ENCODE peak calls at places on chromosomes 12 and 14, in five cellular contexts. One of them, this sample, is unnamed.
A peak's percentile ranks its signal among the peaks of the same experiment; 100 is the strongest.

GRCh38 chr12:64753427-64753826 is 5.8 kb downstream of the GNS start:
- DNase-seq in NT2/D1: no peak
- DNase-seq in SK-N-SH: no peak
- DNase-seq in HepG2: no peak
- DNase-seq in GM12878: no peak
- DNase-seq in this sample: no peak

GRCh38 chr14:45140661-45141187 is 5.0 kb downstream of the FANCM start:
- DNase-seq in NT2/D1: no peak
- DNase-seq in SK-N-SH: no peak
- DNase-seq in HepG2: no peak
- DNase-seq in GM12878: no peak
- DNase-seq in this sample: no peak

GRCh38 chr14:32258574-32258973 is 55.5 kb upstream of the RNU6-8 start:
- DNase-seq in NT2/D1: no peak
- DNase-seq in SK-N-SH: no peak
- DNase-seq in HepG2: no peak
- DNase-seq in GM12878: no peak
- DNase-seq in this sample: no peak

GRCh38 chr14:105860615-105861580 is 334.5 kb downstream of the TMEM121 start:
- DNase-seq in NT2/D1: no peak
- DNase-seq in SK-N-SH: no peak
- DNase-seq in HepG2: no peak
- DNase-seq in GM12878: no peak
- DNase-seq in this sample: no peak

GRCh38 chr12:65649126-65649525 is 175.2 kb upstream of the HMGA2 start:
- DNase-seq in NT2/D1: no peak
- DNase-seq in SK-N-SH: no peak
- DNase-seq in HepG2: no peak
- DNase-seq in GM12878: no peak
- DNase-seq in this sample: no peak

GRCh38 chr12:127389923-127390322 is 877.0 kb upstream of the TMEM132C start:
- DNase-seq in NT2/D1: peak; percentile 61
- DNase-seq in SK-N-SH: no peak
- DNase-seq in HepG2: peak; percentile 3
- DNase-seq in GM12878: no peak
- DNase-seq in this sample: peak; percentile 19

GRCh38 chr14:33118653-33119052 is 180.0 kb downstream of the NPAS3 start:
- DNase-seq in NT2/D1: no peak
- DNase-seq in SK-N-SH: peak; percentile 2
- DNase-seq in HepG2: no peak
- DNase-seq in GM12878: no peak
- DNase-seq in this sample: no peak

GRCh38 chr12:116303929-116304328 is 26.4 kb upstream of the MED13L start:
- DNase-seq in NT2/D1: no peak
- DNase-seq in SK-N-SH: no peak
- DNase-seq in HepG2: no peak
- DNase-seq in GM12878: no peak
- DNase-seq in this sample: no peak

GRCh38 chr14:92938235-92938875 is 15.4 kb downstream of the CHGA start:
- DNase-seq in NT2/D1: no peak
- DNase-seq in SK-N-SH: no peak
- DNase-seq in HepG2: no peak
- DNase-seq in GM12878: no peak
- DNase-seq in this sample: no peak

GRCh38 chr14:57845802-57846531 is 19.9 kb downstream of the SLC35F4 start:
- DNase-seq in NT2/D1: no peak
- DNase-seq in SK-N-SH: no peak
- DNase-seq in HepG2: no peak
- DNase-seq in GM12878: no peak
- DNase-seq in this sample: no peak

GRCh38 chr12:109744026-109744425 is 30.4 kb downstream of the FAM222A start:
- DNase-seq in NT2/D1: no peak
- DNase-seq in SK-N-SH: peak; percentile 19
- DNase-seq in HepG2: no peak
- DNase-seq in GM12878: no peak
- DNase-seq in this sample: no peak

GRCh38 chr14:61300209-61300608 is 19.1 kb upstream of the TMEM30B start:
- DNase-seq in NT2/D1: no peak
- DNase-seq in SK-N-SH: no peak
- DNase-seq in HepG2: no peak
- DNase-seq in GM12878: no peak
- DNase-seq in this sample: no peak

DNA sequence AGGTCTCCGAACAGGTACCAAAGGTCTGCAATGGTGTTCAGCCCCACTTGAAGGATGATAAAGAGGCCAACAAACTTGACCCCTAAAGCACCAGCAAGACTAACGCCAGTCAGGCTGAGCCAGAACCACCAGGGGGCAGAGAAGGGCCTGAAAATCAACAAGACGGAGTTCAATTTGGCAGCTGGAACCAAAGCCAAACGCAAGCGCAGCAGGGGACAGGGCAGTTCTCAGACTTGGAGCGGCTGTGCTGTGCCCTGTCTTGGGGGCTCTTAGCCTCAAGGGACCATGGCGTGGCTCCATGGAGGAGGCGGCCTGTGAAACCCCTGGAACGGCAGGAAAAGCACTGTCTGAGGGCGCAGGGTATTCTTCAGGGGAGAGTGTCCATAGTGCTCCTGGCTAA is 19.6 kb downstream of the POMT2 start:
- DNase-seq in NT2/D1: peak; percentile 67
- DNase-seq in SK-N-SH: peak; percentile 65
- DNase-seq in HepG2: peak; percentile 75
- DNase-seq in GM12878: no peak
- DNase-seq in this sample: peak; percentile 90
- TF ChIP-seq YY1 in NT2/D1: no peak
- TF ChIP-seq YY1 in SK-N-SH: no peak
- TF ChIP-seq YY1 in HepG2: no peak
- TF ChIP-seq YY1 in GM12878: no peak
- TF ChIP-seq YY1 in this sample: peak; percentile 42

GRCh38 chr12:92244036-92244435 is 98.4 kb upstream of the BTG1 start:
- DNase-seq in NT2/D1: no peak
- DNase-seq in SK-N-SH: no peak
- DNase-seq in HepG2: no peak
- DNase-seq in GM12878: no peak
- DNase-seq in this sample: no peak
- TF ChIP-seq YY1 in NT2/D1: no peak
- TF ChIP-seq YY1 in SK-N-SH: no peak
- TF ChIP-seq YY1 in HepG2: no peak
- TF ChIP-seq YY1 in GM12878: no peak
- TF ChIP-seq YY1 in this sample: no peak

GRCh38 chr12:27061317-27061716 is 21.1 kb downstream of the C12orf71 start:
- DNase-seq in NT2/D1: no peak
- DNase-seq in SK-N-SH: no peak
- DNase-seq in HepG2: no peak
- DNase-seq in GM12878: no peak
- DNase-seq in this sample: no peak

GRCh38 chr12:27068863-27069262 is 13.5 kb downstream of the C12orf71 start:
- DNase-seq in NT2/D1: no peak
- DNase-seq in SK-N-SH: no peak
- DNase-seq in HepG2: no peak
- DNase-seq in GM12878: no peak
- DNase-seq in this sample: no peak

GRCh38 chr12:27060740-27061139 is 21.6 kb downstream of the C12orf71 start:
- DNase-seq in NT2/D1: no peak
- DNase-seq in SK-N-SH: no peak
- DNase-seq in HepG2: no peak
- DNase-seq in GM12878: no peak
- DNase-seq in this sample: no peak

GRCh38 chr12:27063250-27063851 is 19.0 kb downstream of the C12orf71 start:
- DNase-seq in NT2/D1: no peak
- DNase-seq in SK-N-SH: no peak
- DNase-seq in HepG2: no peak
- DNase-seq in GM12878: no peak
- DNase-seq in this sample: no peak

GRCh38 chr12:27064397-27065342 is 17.7 kb downstream of the C12orf71 start:
- DNase-seq in NT2/D1: no peak
- DNase-seq in SK-N-SH: no peak
- DNase-seq in HepG2: no peak
- DNase-seq in GM12878: peak; percentile 68
- DNase-seq in this sample: no peak
- TF ChIP-seq YY1 in NT2/D1: no peak
- TF ChIP-seq YY1 in SK-N-SH: no peak
- TF ChIP-seq YY1 in HepG2: no peak
- TF ChIP-seq YY1 in GM12878: no peak
- TF ChIP-seq YY1 in this sample: no peak

GRCh38 chr12:89636054-89636775 is 72.4 kb downstream of the ATP2B1 start:
- DNase-seq in NT2/D1: no peak
- DNase-seq in SK-N-SH: no peak
- DNase-seq in HepG2: no peak
- DNase-seq in GM12878: no peak
- DNase-seq in this sample: no peak
- TF ChIP-seq YY1 in NT2/D1: no peak
- TF ChIP-seq YY1 in SK-N-SH: no peak
- TF ChIP-seq YY1 in HepG2: no peak
- TF ChIP-seq YY1 in GM12878: no peak
- TF ChIP-seq YY1 in this sample: no peak

DNA sequence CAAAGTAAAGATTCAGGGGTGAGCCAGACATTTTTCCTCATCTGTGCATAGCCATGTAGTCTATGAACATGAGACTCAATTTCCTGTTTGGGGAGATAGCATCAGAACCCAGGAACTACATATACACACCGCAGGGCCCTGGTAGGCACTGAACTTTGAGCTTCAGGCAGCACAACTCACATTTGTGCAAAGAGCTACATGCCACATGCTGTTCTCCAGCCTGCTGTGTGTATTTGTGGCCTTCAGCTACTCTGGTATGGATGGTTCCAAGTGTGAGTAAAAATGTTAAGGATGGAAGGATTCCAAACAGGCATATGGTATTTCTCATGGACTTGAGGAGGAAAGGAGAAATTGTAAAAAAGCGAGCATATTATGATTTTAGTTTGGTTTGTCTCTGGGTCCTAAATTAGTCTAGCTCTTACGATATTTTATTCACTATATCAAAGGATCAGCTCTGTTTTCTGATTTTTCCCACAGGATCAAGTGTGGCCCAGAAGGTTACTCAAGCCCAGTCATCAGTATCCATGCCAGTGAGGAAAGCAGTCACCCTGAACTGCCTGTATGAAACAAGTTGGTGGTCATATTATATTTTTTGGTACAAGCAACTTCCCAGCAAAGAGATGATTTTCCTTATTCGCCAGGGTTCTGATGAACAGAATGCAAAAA is 422.4 kb upstream of the OR4E1 start:
- DNase-seq in NT2/D1: no peak
- DNase-seq in SK-N-SH: no peak
- DNase-seq in HepG2: peak; percentile 29
- DNase-seq in GM12878: no peak
- DNase-seq in this sample: no peak
- TF ChIP-seq YY1 in NT2/D1: no peak
- TF ChIP-seq YY1 in SK-N-SH: no peak
- TF ChIP-seq YY1 in HepG2: no peak
- TF ChIP-seq YY1 in GM12878: no peak
- TF ChIP-seq YY1 in this sample: no peak

This sample was measured in H1.